ENCODE peak calls at places on chromosomes 13 and 19, in eight cellular contexts. N is substantia nigra, P is DMS153, F is AG04450, G is mucosa of descending colon, H is progenitor cell of endocrine pancreas, X is NCI-H748 treated with DMSO at 0.1 percent for 48 hours, U is GM23248. D is an unnamed sample.

GRCh38 chr19:7427944-7428343 is 60.9 kb downstream of the PEX11G start:
- DNase-seq in N (no peak), P (no peak), F (peak; percentile 86), G (no peak), H (no peak), X (no peak), U (no peak), D (no peak)

GRCh38 chr13:98492335-98493034 is 84.4 kb downstream of the STK24 start:
- DNase-seq in N (no peak), P (no peak), F (no peak), G (no peak), H (no peak), X (no peak), U (peak; percentile 57), D (no peak)

GRCh38 chr19:14027856-14028450 is at the start of gene RLN3:
- DNase-seq in N (no peak), P (no peak), F (no peak), G (no peak), H (no peak), X (no peak), U (no peak), D (no peak)

GRCh38 chr19:13154241-13154778 is 4.1 kb downstream of the IER2 start:
- DNase-seq in N (peak; percentile 55), P (no peak), F (peak; percentile 86), G (peak; percentile 93), H (peak; percentile 40), X (peak; percentile 21), U (peak; percentile 99), D (peak; percentile 12)

GRCh38 chr13:42633495-42633894 is 59.5 kb downstream of the TNFSF11 start:
- DNase-seq in N (no peak), P (peak; percentile 56), F (no peak), G (no peak), H (no peak), X (no peak), U (no peak), D (no peak)

GRCh38 chr13:62473944-62474237 is 1058.2 kb upstream of the PCDH20 start:
- DNase-seq in N (no peak), P (no peak), F (no peak), G (no peak), H (no peak), X (no peak), U (no peak), D (no peak)

GRCh38 chr13:113448545-113448884 is 4.8 kb downstream of the ADPRHL1 start:
- DNase-seq in N (no peak), P (no peak), F (no peak), G (peak; percentile 61), H (no peak), X (no peak), U (no peak), D (no peak)

GRCh38 chr19:4987692-4988370 is 18.9 kb downstream of the KDM4B start:
- DNase-seq in N (no peak), P (no peak), F (no peak), G (no peak), H (no peak), X (no peak), U (peak; percentile 19), D (no peak)

GRCh38 chr13:62931901-62932883 is 1516.5 kb upstream of the PCDH20 start:
- DNase-seq in N (no peak), P (no peak), F (peak; percentile 2), G (no peak), H (no peak), X (no peak), U (peak; percentile 48), D (no peak)

GRCh38 chr13:37194428-37194861 is 89.0 kb upstream of the CSNK1A1L start:
- DNase-seq in N (no peak), P (peak; percentile 80), F (peak; percentile 6), G (no peak), H (no peak), X (peak; percentile 16), U (peak; percentile 78), D (no peak)

GRCh38 chr13:49711218-49711863 is 20.1 kb upstream of the EBPL start:
- DNase-seq in N (no peak), P (no peak), F (peak; percentile 58), G (no peak), H (no peak), X (no peak), U (peak; percentile 78), D (no peak)